ENCODE peak calls at places on chromosome 9, in four cellular contexts. J is HL-60, Z is A549, X is HCT116. G is an unnamed sample.

GRCh38 chr9:4894076-4894475 is 91.0 kb upstream of the JAK2 start:
- DNase-seq in J (no peak), Z (no peak), X (no peak), G (no peak)

GRCh38 chr9:71589612-71590011 is 178.7 kb downstream of the CEMIP2 start:
- DNase-seq in J (no peak), Z (no peak), X (no peak), G (no peak)

GRCh38 chr9:74147906-74148305 is 349.2 kb upstream of the RORB start:
- DNase-seq in J (no peak), Z (no peak), X (no peak), G (no peak)

GRCh38 chr9:132157347-132158116 is 4.3 kb upstream of the NTNG2 start:
- DNase-seq in J (no peak), Z (no peak), X (no peak), G (no peak)

GRCh38 chr9:110919055-110919445 is 119.2 kb downstream of the LPAR1 start:
- DNase-seq in J (no peak), Z (no peak), X (no peak), G (no peak)

GRCh38 chr9:121498150-121498486 is 1.5 kb downstream of the GGTA1 start:
- DNase-seq in J (no peak), Z (peak; percentile 94), X (peak; percentile 77), G (peak; percentile 30)

GRCh38 chr9:86093788-86094555 is 5.4 kb downstream of the GOLM1 start:
- DNase-seq in J (no peak), Z (peak; percentile 86), X (peak; percentile 33), G (peak; percentile 41)

GRCh38 chr9:83920469-83920941 is 727 bp downstream of the KIF27 start:
- DNase-seq in J (no peak), Z (peak; percentile 60), X (no peak), G (peak; percentile 52)

GRCh38 chr9:32449969-32450368 is 65.5 kb downstream of the ACO1 start:
- DNase-seq in J (no peak), Z (no peak), X (no peak), G (no peak)

GRCh38 chr9:130846487-130847305 is 11.6 kb downstream of the ABL1 start:
- DNase-seq in J (no peak), Z (peak; percentile 64), X (no peak), G (no peak)

GRCh38 chr9:133669402-133669801 is 33.2 kb downstream of the DBH start:
- DNase-seq in J (no peak), Z (no peak), X (no peak), G (no peak)

GRCh38 chr9:119453980-119454379 is 84.7 kb upstream of the BRINP1 start:
- DNase-seq in J (no peak), Z (no peak), X (no peak), G (no peak)

GRCh38 chr9:82923410-82924242 is 139.3 kb downstream of the RASEF start:
- DNase-seq in J (no peak), Z (no peak), X (no peak), G (no peak)

GRCh38 chr9:1034271-1034670 is 15.9 kb upstream of the DMRT2 start:
- DNase-seq in J (no peak), Z (no peak), X (no peak), G (no peak)

GRCh38 chr9:79662553-79662956 is 90.8 kb downstream of the TLE4 start:
- DNase-seq in J (no peak), Z (no peak), X (no peak), G (no peak)

GRCh38 chr9:35516481-35516880 is 26.6 kb downstream of the RUSC2 start:
- DNase-seq in J (no peak), Z (peak; percentile 33), X (no peak), G (no peak)

GRCh38 chr9:84122572-84122971 is 142.0 kb downstream of the RMI1 start:
- DNase-seq in J (no peak), Z (no peak), X (no peak), G (no peak)

GRCh38 chr9:89179535-89179919 is 909 bp upstream of the SHC3 start:
- DNase-seq in J (no peak), Z (no peak), X (no peak), G (no peak)

GRCh38 chr9:98962861-98963260 is 19.2 kb downstream of the COL15A1 start:
- DNase-seq in J (no peak), Z (no peak), X (no peak), G (no peak)

GRCh38 chr9:90012825-90013425 is 408.1 kb downstream of the GADD45G start:
- DNase-seq in J (no peak), Z (no peak), X (no peak), G (no peak)

GRCh38 chr9:135016876-135017275 is 70.6 kb upstream of the OLFM1 start:
- DNase-seq in J (no peak), Z (no peak), X (no peak), G (no peak)

GRCh38 chr9:88745281-88746001 is 210.5 kb downstream of the NXNL2 start:
- DNase-seq in J (no peak), Z (no peak), X (no peak), G (no peak)

GRCh38 chr9:110655723-110656641 is 12.6 kb upstream of the MUSK start:
- DNase-seq in J (no peak), Z (no peak), X (no peak), G (no peak)

GRCh38 chr9:134239939-134240338 is 75.6 kb upstream of the RNU6ATAC start:
- DNase-seq in J (no peak), Z (no peak), X (no peak), G (no peak)

GRCh38 chr9:93517331-93517730 is 59.1 kb upstream of the PHF2 start:
- DNase-seq in J (no peak), Z (no peak), X (no peak), G (no peak)

GRCh38 chr9:27194401-27195091 is 85.5 kb downstream of the TEK start:
- DNase-seq in J (no peak), Z (peak; percentile 5), X (peak; percentile 72), G (no peak)

GRCh38 chr9:1962036-1962535 is 53.1 kb upstream of the SMARCA2 start:
- DNase-seq in J (no peak), Z (no peak), X (no peak), G (no peak)

GRCh38 chr9:93286252-93287188 is 102.6 kb downstream of the WNK2 start:
- DNase-seq in J (no peak), Z (no peak), X (no peak), G (no peak)

GRCh38 chr9:30522486-30522885 is 1862.0 kb upstream of the ACO1 start:
- DNase-seq in J (no peak), Z (no peak), X (no peak), G (no peak)

GRCh38 chr9:134290603-134291451 is 35.4 kb upstream of the RXRA start:
- DNase-seq in J (no peak), Z (no peak), X (no peak), G (no peak)

GRCh38 chr9:105554042-105554441 is 3.9 kb upstream of the FKTN start:
- DNase-seq in J (no peak), Z (no peak), X (no peak), G (no peak)

DNA sequence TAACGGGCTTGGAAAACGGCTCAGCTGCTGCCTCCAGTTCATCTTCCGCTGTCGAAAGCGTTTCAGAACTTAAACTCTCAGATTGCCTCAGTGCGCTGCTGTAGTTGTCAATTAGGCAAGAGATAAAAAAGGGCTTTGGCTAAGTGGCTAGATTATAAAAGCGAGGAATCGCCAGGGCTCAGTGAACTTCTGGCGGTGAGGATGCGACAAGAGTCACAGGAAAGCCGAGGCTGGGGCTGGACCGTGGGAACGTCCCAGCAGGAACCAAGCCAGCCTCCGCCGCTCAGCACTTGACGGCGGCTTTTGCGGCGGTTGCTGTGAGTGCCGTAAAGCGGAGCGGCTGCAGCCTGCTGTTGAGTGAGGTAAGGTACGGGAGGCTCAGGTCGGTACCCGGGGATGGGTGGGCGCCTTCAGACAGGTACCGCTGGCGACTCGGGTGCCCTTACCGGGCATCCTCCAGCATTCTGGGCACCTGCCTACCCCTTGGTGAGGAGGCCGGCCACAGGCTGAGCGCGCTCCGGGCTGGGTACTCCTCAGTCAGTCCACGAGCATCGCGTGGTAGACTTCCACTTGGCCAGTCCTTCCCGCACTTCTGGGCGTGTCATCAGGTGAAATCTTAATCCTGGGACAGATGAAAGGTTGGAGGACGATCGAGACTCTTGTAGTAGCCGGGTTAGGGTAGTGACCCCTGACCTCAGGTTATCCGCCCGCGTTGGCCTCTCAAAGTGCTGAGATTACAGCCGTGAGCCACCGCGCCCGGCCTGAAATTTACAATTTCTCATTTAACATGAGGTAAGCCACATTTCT is at the start of gene FKTN:
- DNase-seq in J (peak; percentile 81), Z (peak; percentile 80), X (peak; percentile 64), G (peak; percentile 53)
- TF ChIP-seq REST in J (peak; percentile 55), Z (no peak), X (no peak), G (no peak)

GRCh38 chr9:14315754-14316573 is 2.0 kb upstream of the NFIB start:
- DNase-seq in J (no peak), Z (peak; percentile 48), X (no peak), G (no peak)
- TF ChIP-seq REST in J (no peak), Z (no peak), X (no peak), G (no peak)

DNA sequence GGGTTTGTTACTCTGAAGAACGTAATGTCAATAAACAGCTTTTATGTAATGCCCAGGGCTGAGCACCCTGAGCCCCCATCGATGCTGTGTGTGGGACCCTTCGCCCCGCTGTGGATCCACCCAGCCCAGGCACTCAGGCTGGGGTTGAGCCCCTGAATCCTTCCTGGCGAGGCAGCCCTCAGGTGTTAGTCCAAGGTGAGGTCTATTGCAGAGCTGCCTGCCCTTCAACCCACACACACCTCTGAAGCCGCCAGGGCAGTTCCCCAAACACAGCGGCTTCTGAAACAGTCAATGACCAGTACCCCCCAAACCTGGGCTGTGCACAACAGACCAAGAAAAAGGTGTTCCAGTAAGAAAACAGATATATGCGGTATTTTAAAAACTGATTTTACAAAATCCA is 11.6 kb downstream of the DIPK1B start:
- DNase-seq in J (peak; percentile 32), Z (no peak), X (no peak), G (no peak)
- TF ChIP-seq REST in J (no peak), Z (no peak), X (no peak), G (no peak)

GRCh38 chr9:23825143-23825531 is 903 bp downstream of the ELAVL2 start:
- DNase-seq in J (no peak), Z (no peak), X (no peak), G (no peak)

GRCh38 chr9:23822331-23823169 is 3.5 kb downstream of the ELAVL2 start:
- DNase-seq in J (no peak), Z (no peak), X (no peak), G (no peak)

GRCh38 chr9:23826120-23826629 is at the start of gene ELAVL2:
- DNase-seq in J (no peak), Z (peak; percentile 87), X (no peak), G (no peak)

GRCh38 chr9:23825700-23826099 is 340 bp downstream of the ELAVL2 start:
- DNase-seq in J (no peak), Z (no peak), X (no peak), G (no peak)

DNA sequence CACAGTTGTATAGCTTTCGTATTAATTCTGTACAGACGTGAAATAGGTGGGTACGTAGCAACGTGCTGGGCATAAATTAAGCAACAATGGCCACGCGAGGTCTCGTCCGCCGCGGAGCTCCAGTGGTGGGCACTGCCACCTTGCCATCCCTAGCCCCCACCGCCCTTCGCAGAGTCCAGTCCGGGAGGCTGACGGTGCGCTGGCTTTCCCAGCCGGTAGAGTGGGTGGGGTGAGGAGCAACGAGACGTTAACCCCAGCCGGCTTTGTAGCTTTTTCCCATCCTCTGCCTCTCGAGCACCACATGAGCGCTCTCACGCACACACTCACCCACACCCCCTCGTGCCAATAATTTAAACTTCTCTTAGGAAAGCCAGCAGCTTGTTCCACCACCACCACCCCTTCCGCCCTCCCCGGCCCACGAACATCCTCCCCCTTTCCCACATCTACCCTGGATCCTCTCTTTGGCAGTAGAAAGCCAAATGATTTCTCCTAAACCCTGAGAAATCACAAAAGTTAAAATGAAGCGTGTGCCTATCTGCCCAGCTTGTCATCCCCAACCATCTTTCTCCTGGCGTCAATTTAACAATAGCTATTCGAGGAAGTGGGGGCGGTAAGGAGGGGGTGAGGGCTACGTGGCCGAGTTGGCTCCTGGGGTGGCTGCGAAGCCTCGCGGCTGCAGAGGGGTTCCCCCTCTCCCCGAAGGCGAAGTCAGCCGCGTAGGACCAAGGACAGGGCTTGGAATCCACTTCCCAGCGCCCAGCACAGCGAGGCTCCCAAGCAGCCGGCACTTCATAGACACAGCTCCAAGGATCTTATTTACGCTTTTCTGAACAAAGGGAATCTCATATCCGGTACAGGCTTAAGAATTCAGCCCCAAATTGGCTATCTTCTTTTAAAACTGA is 1.5 kb downstream of the ELAVL2 start:
- DNase-seq in J (no peak), Z (no peak), X (no peak), G (no peak)
- TF ChIP-seq REST in J (peak; percentile 71), Z (no peak), X (no peak), G (no peak)